ENCODE peak calls at places on chromosomes 3 and 15, in four cellular contexts. One of them, this sample, is unnamed.

GRCh38 chr3:188316723-188317070 is 162.7 kb downstream of the LPP start:
- DNase-seq in activated naive CD4-positive, alpha-beta T cell: no peak
- DNase-seq in HEK293T: no peak
- DNase-seq in astrocyte of the spinal cord: no peak
- DNase-seq in this sample: no peak

GRCh38 chr3:47315069-47315647 is 32.4 kb downstream of the KLHL18 start:
- DNase-seq in activated naive CD4-positive, alpha-beta T cell: no peak
- DNase-seq in HEK293T: no peak
- DNase-seq in astrocyte of the spinal cord: peak
- DNase-seq in this sample: no peak

GRCh38 chr3:160401301-160402095 is 2.0 kb downstream of the SMC4 start:
- DNase-seq in activated naive CD4-positive, alpha-beta T cell: no peak
- DNase-seq in HEK293T: no peak
- DNase-seq in astrocyte of the spinal cord: peak
- DNase-seq in this sample: no peak

GRCh38 chr15:76203766-76204557 is 107.3 kb downstream of the ETFA start:
- DNase-seq in activated naive CD4-positive, alpha-beta T cell: no peak
- DNase-seq in HEK293T: no peak
- DNase-seq in astrocyte of the spinal cord: no peak
- DNase-seq in this sample: no peak

GRCh38 chr3:48847053-48847585 is 555 bp downstream of the PRKAR2A start:
- DNase-seq in activated naive CD4-positive, alpha-beta T cell: peak
- DNase-seq in HEK293T: peak
- DNase-seq in astrocyte of the spinal cord: peak
- DNase-seq in this sample: peak

GRCh38 chr3:13500133-13500885 is 20.2 kb downstream of the HDAC11 start:
- DNase-seq in activated naive CD4-positive, alpha-beta T cell: no peak
- DNase-seq in HEK293T: peak
- DNase-seq in astrocyte of the spinal cord: no peak
- DNase-seq in this sample: peak

GRCh38 chr3:145904138-145904537 is 256.8 kb downstream of the PLOD2 start:
- DNase-seq in activated naive CD4-positive, alpha-beta T cell: no peak
- DNase-seq in HEK293T: no peak
- DNase-seq in astrocyte of the spinal cord: no peak
- DNase-seq in this sample: no peak

GRCh38 chr3:118984699-118985098 is 49.9 kb downstream of the IGSF11 start:
- DNase-seq in activated naive CD4-positive, alpha-beta T cell: no peak
- DNase-seq in HEK293T: no peak
- DNase-seq in astrocyte of the spinal cord: no peak
- DNase-seq in this sample: no peak

GRCh38 chr15:41501191-41501917 is 7.7 kb downstream of the ITPKA start:
- DNase-seq in activated naive CD4-positive, alpha-beta T cell: no peak
- DNase-seq in HEK293T: no peak
- DNase-seq in astrocyte of the spinal cord: no peak
- DNase-seq in this sample: no peak

GRCh38 chr15:44157679-44158078 is 37.4 kb downstream of the FRMD5 start:
- DNase-seq in activated naive CD4-positive, alpha-beta T cell: no peak
- DNase-seq in HEK293T: no peak
- DNase-seq in astrocyte of the spinal cord: peak
- DNase-seq in this sample: no peak

GRCh38 chr3:154904328-154904727 is 175.8 kb upstream of the MME start:
- DNase-seq in activated naive CD4-positive, alpha-beta T cell: no peak
- DNase-seq in HEK293T: peak
- DNase-seq in astrocyte of the spinal cord: peak
- DNase-seq in this sample: no peak

GRCh38 chr15:75606711-75607684 is 18.5 kb downstream of the SNUPN start:
- DNase-seq in activated naive CD4-positive, alpha-beta T cell: no peak
- DNase-seq in HEK293T: no peak
- DNase-seq in astrocyte of the spinal cord: peak
- DNase-seq in this sample: no peak

GRCh38 chr3:27633224-27633545 is 88.9 kb downstream of the EOMES start:
- DNase-seq in activated naive CD4-positive, alpha-beta T cell: no peak
- DNase-seq in HEK293T: no peak
- DNase-seq in astrocyte of the spinal cord: no peak
- DNase-seq in this sample: no peak

This sample was measured in GM10248.